ENCODE peak calls at places on chromosomes 4 and X, in ten cellular contexts. S is activated T-helper 1 cell treated with anti-CD3 and anti-CD28 coated beads, Interleukin-12 subunit alpha, Interleukin-12 subunit beta, Interleukin-2, Interleukin-4 antibody, amounts not matched to agents 30 ng/mL and 10 ng/mL and 1 ng/mL, durations not matched to agents 14 hours and 24 hours and 36 hours; P is AG10803; N is left cardiac atrium; Y is NCI-H1694; E is neural progenitor cell; G is colonic mucosa; Z is stimulated activated CD8-positive, alpha-beta memory T cell treated with anti-CD3 and anti-CD28 coated beads, Interleukin-2, amount 100 ng/mL, for 1 hour; H is GM04504; T is islet precursor cell. Q is an unnamed sample.

GRCh38 chrX:47751670-47752069 is 85.0 kb upstream of the ZNF81 start:
- DNase-seq in T (peak), E (peak), Z (no peak), P (peak), N (peak), Y (peak), H (no peak), G (peak), S (no peak), Q (no peak)

GRCh38 chr4:157702821-157703220 is 470.0 kb downstream of the GASK1B start:
- DNase-seq in N (no peak), H (no peak), Z (no peak), Y (no peak), E (no peak), G (no peak), P (no peak), T (no peak), S (no peak), Q (no peak)

GRCh38 chrX:15170927-15171326 is 99.0 kb downstream of the ASB9 start:
- DNase-seq in P (no peak), Z (no peak), N (no peak), G (no peak), E (no peak), T (no peak), H (no peak), Y (no peak), S (no peak), Q (no peak)

GRCh38 chr4:24867766-24868296 is 45.0 kb downstream of the CCDC149 start:
- DNase-seq in T (no peak), N (no peak), G (no peak), S (no peak), E (no peak), P (no peak), H (no peak), Z (no peak), Y (no peak), Q (no peak)

GRCh38 chr4:76811604-76812412 is 86.1 kb downstream of the SOWAHB start:
- DNase-seq in N (no peak), E (peak), T (no peak), G (no peak), P (peak), H (peak), Y (no peak), S (no peak), Z (no peak), Q (no peak)

GRCh38 chr4:151014521-151015457 is at the start of gene LRBA:
- DNase-seq in G (peak), S (peak), E (peak), T (peak), N (peak), H (no peak), Z (peak), Y (peak), P (peak), Q (peak)

GRCh38 chr4:18923496-18924161 is 902.1 kb upstream of the LCORL start:
- DNase-seq in G (no peak), S (no peak), Z (no peak), P (no peak), E (no peak), N (no peak), Y (no peak), T (no peak), H (no peak), Q (no peak)

GRCh38 chrX:44202596-44202995 is 140.9 kb downstream of the EFHC2 start:
- DNase-seq in T (no peak), Y (no peak), N (no peak), H (no peak), P (no peak), S (no peak), Z (no peak), G (no peak), E (no peak), Q (no peak)